ENCODE peak calls at places on chromosomes 1 and 21, in four cellular contexts. Z, K, D and R are unnamed samples.
A peak's percentile ranks its signal among the peaks of the same experiment; 100 is the strongest.

GRCh38 chr1:111571239-111571638 is 48.4 kb upstream of the RAP1A start:
- DNase-seq in Z (no peak), K (no peak), D (no peak), R (no peak)

GRCh38 chr21:25818156-25818950 is 83.6 kb downstream of the GABPA start:
- DNase-seq in Z (no peak), K (no peak), D (no peak), R (no peak)

GRCh38 chr1:89022167-89022959 is at the start of gene GBP3:
- DNase-seq in Z (no peak), K (peak; percentile 70), D (peak; percentile 79), R (no peak)

GRCh38 chr1:108877324-108877812 is 583 bp downstream of the GPSM2 start:
- DNase-seq in Z (no peak), K (peak; percentile 41), D (peak; percentile 60), R (no peak)

GRCh38 chr1:17545354-17545753 is 5.9 kb downstream of the ARHGEF10L start:
- DNase-seq in Z (no peak), K (no peak), D (peak; percentile 70), R (no peak)

GRCh38 chr1:150971583-150972416 is 2.8 kb downstream of the CERS2 start:
- DNase-seq in Z (no peak), K (no peak), D (no peak), R (no peak)

GRCh38 chr1:244349581-244350001 is 102.1 kb downstream of the ADSS2 start:
- DNase-seq in Z (no peak), K (no peak), D (peak; percentile 52), R (no peak)

GRCh38 chr1:178810585-178810984 is 60.3 kb downstream of the ANGPTL1 start:
- DNase-seq in Z (no peak), K (no peak), D (no peak), R (no peak)

GRCh38 chr1:64122588-64122987 is 80.8 kb upstream of the UBE2U start:
- DNase-seq in Z (no peak), K (no peak), D (no peak), R (no peak)

GRCh38 chr1:83596331-83596730 is 402.6 kb downstream of the TTLL7 start:
- DNase-seq in Z (no peak), K (no peak), D (peak; percentile 6), R (no peak)

GRCh38 chr21:22585558-22585957 is 1587.3 kb downstream of the NCAM2 start:
- DNase-seq in Z (no peak), K (no peak), D (no peak), R (no peak)

GRCh38 chr1:155688318-155689121 is at the start of the genes DAP3 and YY1AP1:
- DNase-seq in Z (peak; percentile 98), K (peak; percentile 93), D (peak; percentile 85), R (peak; percentile 97)
- TF ChIP-seq CTCF in Z (no peak), K (no peak), D (no peak), R (no peak)

GRCh38 chr1:10942542-10942912 is 69.9 kb upstream of the TARDBP start:
- DNase-seq in Z (peak; percentile 23), K (no peak), D (no peak), R (no peak)
- TF ChIP-seq CTCF in Z (no peak), K (no peak), D (no peak), R (no peak)

GRCh38 chr1:99764909-99765308 is 1.5 kb downstream of the FRRS1 start:
- DNase-seq in Z (no peak), K (no peak), D (no peak), R (no peak)

GRCh38 chr1:99768525-99769382 is 2.3 kb upstream of the FRRS1 start:
- DNase-seq in Z (no peak), K (no peak), D (peak; percentile 80), R (no peak)

GRCh38 chr1:99764439-99764838 is 2.0 kb downstream of the FRRS1 start:
- DNase-seq in Z (no peak), K (no peak), D (no peak), R (no peak)

GRCh38 chr1:99767996-99768524 is 1.6 kb upstream of the FRRS1 start:
- DNase-seq in Z (no peak), K (no peak), D (peak; percentile 69), R (no peak)

DNA sequence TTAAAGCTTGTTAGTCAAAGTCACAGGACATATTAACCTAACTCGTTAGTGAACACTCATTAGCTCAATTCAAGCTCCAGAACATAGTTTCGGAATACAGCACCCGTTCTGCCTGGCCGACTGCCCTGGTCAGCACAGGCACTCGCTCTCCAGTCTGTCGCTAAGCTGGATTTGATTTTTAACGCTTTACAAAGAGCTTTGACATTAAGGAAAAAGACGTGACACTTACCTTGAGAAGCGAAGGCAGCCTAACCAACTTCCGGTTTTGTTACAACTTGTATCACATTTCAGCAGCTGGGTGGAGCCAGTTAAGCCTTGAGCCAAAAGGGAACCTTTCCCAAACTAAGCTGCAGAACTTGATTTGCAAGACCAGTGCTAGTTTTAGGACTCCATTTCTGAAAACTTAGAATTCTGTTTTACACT is at the start of gene FRRS1:
- DNase-seq in Z (no peak), K (peak; percentile 71), D (peak; percentile 82), R (no peak)
- TF ChIP-seq CTCF in Z (no peak), K (no peak), D (peak; percentile 1), R (no peak)

GRCh38 chr1:246145900-246146299 is 361.2 kb downstream of the SMYD3 start:
- DNase-seq in Z (no peak), K (no peak), D (no peak), R (no peak)
- TF ChIP-seq CTCF in Z (no peak), K (no peak), D (no peak), R (no peak)

GRCh38 chr1:246733706-246734105 is 9.5 kb downstream of the SCCPDH start:
- DNase-seq in Z (no peak), K (no peak), D (no peak), R (no peak)
- TF ChIP-seq CTCF in Z (no peak), K (no peak), D (no peak), R (no peak)

GRCh38 chr21:21007606-21008005 is 9.4 kb downstream of the NCAM2 start:
- DNase-seq in Z (no peak), K (no peak), D (peak; percentile 55), R (no peak)

GRCh38 chr21:21001591-21002100 is 3.4 kb downstream of the NCAM2 start:
- DNase-seq in Z (no peak), K (no peak), D (peak; percentile 6), R (no peak)

GRCh38 chr21:21000576-21001175 is 2.5 kb downstream of the NCAM2 start:
- DNase-seq in Z (no peak), K (no peak), D (no peak), R (no peak)

GRCh38 chr21:21002137-21002536 is 3.9 kb downstream of the NCAM2 start:
- DNase-seq in Z (no peak), K (no peak), D (peak; percentile 10), R (no peak)

DNA sequence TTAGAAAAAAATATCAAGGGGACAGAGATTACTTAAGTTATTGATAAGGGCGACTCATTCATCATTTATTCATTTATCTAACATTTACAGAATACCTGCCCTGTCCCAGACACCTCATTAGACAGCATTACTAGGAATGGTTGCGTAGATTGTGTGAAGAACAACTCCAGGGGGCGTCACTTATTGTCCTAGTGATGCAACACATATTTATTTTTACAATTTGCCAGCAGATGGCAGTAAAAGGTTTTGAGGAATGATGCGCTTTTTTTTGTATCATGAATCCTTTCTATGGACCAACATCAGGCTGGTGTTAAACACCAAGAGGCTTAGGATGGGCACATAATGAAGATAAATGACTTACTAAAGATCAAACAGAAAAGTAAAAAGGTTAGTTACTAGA is 5.5 kb downstream of the NCAM2 start:
- DNase-seq in Z (no peak), K (no peak), D (peak; percentile 64), R (no peak)
- TF ChIP-seq CTCF in Z (no peak), K (peak; percentile 19), D (peak; percentile 32), R (peak; percentile 79)

GRCh38 chr21:36883532-36884486 is 82.7 kb downstream of the HLCS start:
- DNase-seq in Z (no peak), K (no peak), D (peak; percentile 88), R (no peak)
- TF ChIP-seq CTCF in Z (no peak), K (no peak), D (no peak), R (no peak)

GRCh38 chr21:30257773-30258172 is 25.0 kb downstream of the KRTAP24-1 start:
- DNase-seq in Z (no peak), K (peak; percentile 40), D (peak; percentile 2), R (no peak)
- TF ChIP-seq CTCF in Z (no peak), K (no peak), D (no peak), R (peak; percentile 72)

DNA sequence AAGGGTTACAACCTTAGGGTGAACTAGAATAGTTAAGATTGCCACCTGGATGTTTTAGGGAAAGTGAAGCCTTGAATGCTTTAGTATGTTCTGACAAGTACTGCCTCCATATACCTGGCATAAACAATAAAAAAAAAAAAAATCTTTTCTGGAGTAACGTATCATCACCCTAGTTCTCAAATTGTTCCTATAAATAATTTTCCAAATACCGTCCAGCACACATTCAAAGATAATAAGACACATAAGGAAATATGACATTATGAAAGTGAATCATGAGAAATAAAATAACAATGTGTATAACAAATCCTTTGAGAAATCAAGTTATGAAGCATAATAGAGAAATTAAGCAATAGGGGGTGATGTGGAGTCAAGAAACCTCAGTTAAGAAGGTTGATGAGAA is 20.6 kb downstream of the C1orf141 start:
- DNase-seq in Z (no peak), K (no peak), D (no peak), R (no peak)
- TF ChIP-seq CTCF in Z (no peak), K (no peak), D (no peak), R (no peak)

GRCh38 chr1:219659682-219660081 is 46.8 kb upstream of the ZC3H11B start:
- DNase-seq in Z (no peak), K (no peak), D (peak; percentile 72), R (no peak)

GRCh38 chr1:219664310-219665029 is 51.6 kb upstream of the ZC3H11B start:
- DNase-seq in Z (no peak), K (no peak), D (no peak), R (no peak)

GRCh38 chr1:219660666-219661463 is 48.0 kb upstream of the ZC3H11B start:
- DNase-seq in Z (peak; percentile 86), K (peak; percentile 82), D (peak; percentile 95), R (no peak)

GRCh38 chr1:219659005-219659632 is 46.2 kb upstream of the ZC3H11B start:
- DNase-seq in Z (no peak), K (no peak), D (peak; percentile 92), R (no peak)

DNA sequence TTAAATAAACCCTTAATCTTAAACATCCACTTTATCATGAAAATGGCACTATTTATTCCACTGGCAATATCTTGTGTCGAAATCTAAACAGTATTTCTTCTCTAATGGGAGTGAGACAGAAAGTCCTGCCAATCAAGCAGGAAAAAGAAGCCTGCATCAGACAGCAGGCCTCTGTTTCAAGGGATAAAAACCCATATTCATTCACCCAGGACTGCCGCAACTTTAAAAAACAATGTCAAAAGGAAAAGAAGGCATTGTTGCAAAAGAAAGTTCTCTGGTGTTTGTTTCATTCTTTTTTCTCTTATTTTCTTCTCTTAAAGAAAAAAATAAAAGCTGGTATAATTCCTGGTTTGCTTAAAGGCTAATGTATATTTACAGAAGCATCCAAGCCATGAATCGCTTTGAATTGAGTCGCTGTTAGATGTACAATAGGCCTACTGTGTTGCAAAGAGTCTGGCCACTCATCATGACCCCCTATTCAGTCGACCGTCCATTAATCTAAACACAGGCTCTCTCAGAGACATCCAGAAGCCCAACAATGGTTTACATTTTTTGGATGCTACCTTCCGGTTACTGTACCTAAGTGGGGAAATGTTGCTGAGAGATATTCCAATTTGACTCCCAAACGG is 48.7 kb upstream of the ZC3H11B start:
- DNase-seq in Z (no peak), K (no peak), D (no peak), R (no peak)
- TF ChIP-seq CTCF in Z (no peak), K (no peak), D (no peak), R (no peak)